ENCODE peak calls at places on chromosomes 5 and 9, in seven cellular contexts. V, X, D, M, B, C and U are unnamed samples.

GRCh38 chr5:16582081-16582480 is 34.7 kb downstream of the RETREG1 start:
- DNase-seq in V (no peak), X (no peak), D (no peak), M (no peak), B (no peak), C (no peak), U (no peak)

GRCh38 chr5:170630226-170630625 is 126.4 kb downstream of the KCNIP1 start:
- DNase-seq in V (no peak), X (no peak), D (no peak), M (no peak), B (no peak), C (no peak), U (no peak)

GRCh38 chr9:78213696-78214095 is 22.2 kb upstream of the CEP78 start:
- DNase-seq in V (no peak), X (no peak), D (peak; percentile 76), M (peak; percentile 29), B (no peak), C (peak; percentile 84), U (no peak)

GRCh38 chr5:1018596-1018995 is 10.0 kb downstream of the NKD2 start:
- DNase-seq in V (no peak), X (no peak), D (no peak), M (no peak), B (no peak), C (no peak), U (no peak)

GRCh38 chr5:110323357-110323756 is 403.1 kb downstream of the TMEM232 start:
- DNase-seq in V (no peak), X (no peak), D (no peak), M (no peak), B (no peak), C (no peak), U (no peak)

GRCh38 chr5:107997338-107997979 is 326.7 kb upstream of the EFNA5 start:
- DNase-seq in V (no peak), X (no peak), D (no peak), M (no peak), B (no peak), C (no peak), U (no peak)

GRCh38 chr5:35205186-35205585 is 25.1 kb downstream of the PRLR start:
- DNase-seq in V (no peak), X (no peak), D (no peak), M (no peak), B (no peak), C (no peak), U (no peak)

GRCh38 chr9:124279531-124280175 is 21.9 kb downstream of the NEK6 start:
- DNase-seq in V (no peak), X (no peak), D (no peak), M (no peak), B (no peak), C (no peak), U (no peak)

GRCh38 chr9:79060726-79061125 is 511.0 kb upstream of the TLE4 start:
- DNase-seq in V (no peak), X (no peak), D (no peak), M (no peak), B (no peak), C (no peak), U (no peak)

GRCh38 chr5:98109561-98110006 is 663.9 kb upstream of the RGMB start:
- DNase-seq in V (no peak), X (no peak), D (no peak), M (no peak), B (no peak), C (no peak), U (no peak)

GRCh38 chr9:110123364-110124095 is 84.4 kb downstream of the C9orf152 start:
- DNase-seq in V (no peak), X (no peak), D (no peak), M (no peak), B (no peak), C (no peak), U (no peak)

GRCh38 chr5:37892571-37892970 is 52.7 kb upstream of the GDNF start:
- DNase-seq in V (no peak), X (no peak), D (no peak), M (no peak), B (no peak), C (no peak), U (no peak)